ENCODE peak calls at places on chromosomes 11 and 22, in ten cellular contexts. Z is naive thymus-derived CD4-positive, alpha-beta T cell; A is sigmoid colon; L is astrocyte; X is transverse colon; M is tibial nerve; B is PC-9; N is fibroblast of lung; C is kidney; F is CD8-positive, alpha-beta memory T cell. U is an unnamed sample. For H3K36me3 and H3K4me1, the result is how much of the 10 kb centered on the place peaks cover.

GRCh38 chr11:73969991-73970800 is 12.4 kb downstream of the UCP2 start:
- DNase-seq in Z (no peak), A (no peak), L (no peak), X (no peak), M (no peak), B (no peak), N (no peak), C (peak), F (no peak), U (no peak)

GRCh38 chr11:9158898-9159391 is 67.5 kb upstream of the SCUBE2 start:
- DNase-seq in Z (no peak), A (no peak), L (peak), X (no peak), M (no peak), B (peak), N (peak), C (no peak), F (no peak), U (no peak)

GRCh38 chr11:60918941-60919275 is 5.0 kb downstream of the TMEM109 start:
- DNase-seq in Z (no peak), A (no peak), L (peak), X (no peak), M (no peak), B (peak), N (peak), C (no peak), F (no peak), U (no peak)

GRCh38 chr11:37721485-37721884 is 1123.4 kb upstream of the RAG2 start:
- DNase-seq in Z (no peak), A (no peak), L (peak), X (no peak), M (no peak), B (no peak), N (no peak), C (no peak), F (no peak), U (no peak)

GRCh38 chr22:40257979-40258378 is 80.3 kb downstream of the TNRC6B start:
- DNase-seq in Z (no peak), A (no peak), L (peak), X (no peak), M (no peak), B (peak), N (peak), C (no peak), F (no peak), U (no peak)

GRCh38 chr22:22692707-22693530 is 48.5 kb downstream of the GGTLC2 start:
- DNase-seq in Z (peak), A (peak), L (peak), X (peak), M (no peak), B (peak), N (peak), C (peak), F (peak), U (peak)

GRCh38 chr11:117921893-117922292 is 7.3 kb downstream of the TMPRSS13 start:
- DNase-seq in Z (no peak), A (peak), L (no peak), X (no peak), M (no peak), B (no peak), N (no peak), C (peak), F (no peak), U (peak)

GRCh38 chr11:35165416-35166368 is 26.7 kb downstream of the CD44 start:
- DNase-seq in Z (peak), A (no peak), L (peak), X (peak), M (peak), B (peak), N (peak), C (no peak), F (peak), U (no peak)

GRCh38 chr22:48331266-48331665 is 1496.4 kb downstream of the BRD1 start:
- DNase-seq in Z (no peak), A (no peak), L (no peak), X (no peak), M (no peak), B (no peak), N (no peak), C (peak), F (no peak), U (no peak)

GRCh38 chr22:24134090-24134846 is 47.0 kb upstream of the SUSD2 start:
- DNase-seq in Z (no peak), A (no peak), L (no peak), X (peak), M (peak), B (no peak), N (peak), C (no peak), F (peak), U (peak)

GRCh38 chr11:106304274-106304673 is 226.8 kb downstream of the AASDHPPT start:
- DNase-seq in Z (no peak), A (no peak), L (peak), X (no peak), M (no peak), B (no peak), N (peak), C (no peak), F (no peak), U (no peak)

GRCh38 chr11:126334665-126335462 is 20.6 kb upstream of the ST3GAL4 start:
- DNase-seq in Z (no peak), A (no peak), L (peak), X (no peak), M (no peak), B (peak), N (no peak), C (peak), F (no peak), U (no peak)

GRCh38 chr11:134037093-134037908 is 31.6 kb upstream of the JAM3 start:
- DNase-seq in Z (peak), A (peak), L (peak), X (peak), M (peak), B (no peak), N (peak), C (peak), F (peak), U (peak)

GRCh38 chr11:118608268-118609214 is 1.1 kb downstream of the PHLDB1 start:
- DNase-seq in Z (peak), A (peak), L (peak), X (peak), M (peak), B (no peak), N (peak), C (peak), F (peak), U (peak)

GRCh38 chr22:36022162-36022561 is 6.5 kb downstream of the RBFOX2 start:
- DNase-seq in Z (no peak), A (no peak), L (peak), X (no peak), M (no peak), B (no peak), N (peak), C (no peak), F (no peak), U (no peak)

GRCh38 chr11:60994450-60995135 is 23.1 kb downstream of the CD6 start:
- DNase-seq in Z (no peak), A (no peak), L (no peak), X (no peak), M (no peak), B (no peak), N (no peak), C (peak), F (no peak), U (no peak)

GRCh38 chr11:132037961-132038360 is 667.5 kb downstream of the NTM start:
- DNase-seq in Z (no peak), A (no peak), L (no peak), X (no peak), M (no peak), B (no peak), N (no peak), C (no peak), F (no peak), U (no peak)

GRCh38 chr11:33557201-33557600 is 143.4 kb downstream of the C11orf91 start:
- DNase-seq in Z (no peak), A (no peak), L (peak), X (no peak), M (no peak), B (peak), N (no peak), C (no peak), F (no peak), U (no peak)

GRCh38 chr11:73429121-73429740 is 53.0 kb downstream of the RELT start:
- DNase-seq in Z (no peak), A (no peak), L (peak), X (no peak), M (no peak), B (no peak), N (peak), C (no peak), F (no peak), U (no peak)

GRCh38 chr11:10044618-10045017 is 249.4 kb downstream of the SBF2 start:
- DNase-seq in Z (no peak), A (no peak), L (peak), X (no peak), M (no peak), B (no peak), N (peak), C (no peak), F (no peak), U (no peak)

GRCh38 chr11:85539740-85540139 is 87.4 kb downstream of the DLG2 start:
- DNase-seq in Z (no peak), A (no peak), L (no peak), X (no peak), M (no peak), B (no peak), N (no peak), C (no peak), F (no peak), U (no peak)

GRCh38 chr11:70524096-70524922 is 126.0 kb downstream of the CTTN start:
- DNase-seq in Z (no peak), A (no peak), L (peak), X (no peak), M (no peak), B (no peak), N (no peak), C (peak), F (no peak), U (no peak)

GRCh38 chr11:94455861-94456260 is 37.8 kb downstream of the MRE11 start:
- DNase-seq in Z (no peak), A (no peak), L (no peak), X (no peak), M (no peak), B (peak), N (no peak), C (no peak), F (no peak), U (no peak)

GRCh38 chr11:112498701-112499100 is 238.0 kb upstream of the PLET1 start:
- DNase-seq in Z (no peak), A (no peak), L (no peak), X (no peak), M (no peak), B (peak), N (no peak), C (no peak), F (no peak), U (no peak)

GRCh38 chr11:73760066-73760679 is 701 bp downstream of the RAB6A start:
- DNase-seq in Z (no peak), A (peak), L (no peak), X (peak), M (peak), B (no peak), N (peak), C (peak), F (peak), U (peak)

GRCh38 chr11:123798079-123798478 is 8.1 kb downstream of the OR6M1 start:
- DNase-seq in Z (no peak), A (no peak), L (no peak), X (no peak), M (no peak), B (no peak), N (no peak), C (no peak), F (no peak), U (no peak)

DNA sequence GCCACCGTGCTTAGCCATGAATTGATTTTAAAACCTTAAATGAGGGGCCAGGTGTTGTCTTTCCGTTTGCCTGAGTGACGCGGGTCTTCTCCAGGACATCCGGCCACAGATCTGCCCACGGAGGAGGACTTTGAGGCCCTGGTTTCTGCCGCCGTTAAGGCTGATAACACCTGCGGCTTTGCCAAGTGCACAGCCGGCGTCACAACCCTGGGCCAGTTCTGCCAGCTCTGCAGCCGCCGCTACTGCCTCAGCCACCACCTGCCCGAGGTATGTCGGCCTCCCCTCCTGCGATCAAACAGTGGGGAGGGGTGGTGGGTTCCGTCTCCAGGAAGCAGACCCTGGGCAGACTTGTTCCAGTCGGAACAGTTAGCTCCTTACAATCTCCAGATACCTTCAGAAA is 34.4 kb downstream of the IGHMBP2 start:
- DNase-seq in Z (no peak), A (no peak), L (no peak), X (no peak), M (no peak), B (no peak), N (no peak), C (peak), F (no peak), U (no peak)
- H3K36me3 ChIP-seq in Z (under half), A (half or more), L (under half), X (under half), M (under half), B (under half), N (under half), C (under half), F (under half), U (half or more)

GRCh38 chr11:14075679-14076078 is 113.2 kb downstream of the SPON1 start:
- DNase-seq in Z (no peak), A (no peak), L (no peak), X (no peak), M (no peak), B (no peak), N (no peak), C (no peak), F (no peak), U (no peak)
- H3K4me3 ChIP-seq in Z (peak), A (no peak), L (no peak), X (no peak), M (no peak), B (no peak), N (no peak), C (no peak), F (peak), U (no peak)

DNA sequence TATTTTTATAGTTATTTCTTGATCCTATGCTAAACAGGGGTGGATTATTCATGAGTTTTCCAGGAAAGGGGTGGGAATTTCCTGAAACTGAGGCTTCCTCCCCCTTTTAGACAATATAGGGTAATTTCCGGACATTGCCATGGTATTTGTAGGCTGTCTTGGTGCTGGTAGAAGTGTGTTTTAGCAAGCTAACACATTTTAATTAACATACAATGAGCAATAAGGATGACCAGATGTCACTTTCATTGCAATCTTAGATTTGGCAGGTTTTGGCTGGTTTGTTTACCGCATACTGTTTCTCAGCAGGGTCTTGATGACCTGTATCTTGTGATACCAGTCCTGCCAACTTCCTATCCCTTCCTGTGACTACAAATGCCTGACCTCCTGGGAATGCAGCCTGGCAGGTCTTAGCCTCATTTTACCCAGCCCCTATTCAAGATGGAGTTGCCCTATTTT is 992 bp upstream of the C1QTNF6 start:
- DNase-seq in Z (no peak), A (no peak), L (peak), X (no peak), M (no peak), B (peak), N (no peak), C (no peak), F (no peak), U (no peak)
- H3K4me1 ChIP-seq in Z (under half), A (under half), L (under half), X (half or more), M (under half), B (half or more), N (under half), C (under half), F (half or more), U (under half)

DNA sequence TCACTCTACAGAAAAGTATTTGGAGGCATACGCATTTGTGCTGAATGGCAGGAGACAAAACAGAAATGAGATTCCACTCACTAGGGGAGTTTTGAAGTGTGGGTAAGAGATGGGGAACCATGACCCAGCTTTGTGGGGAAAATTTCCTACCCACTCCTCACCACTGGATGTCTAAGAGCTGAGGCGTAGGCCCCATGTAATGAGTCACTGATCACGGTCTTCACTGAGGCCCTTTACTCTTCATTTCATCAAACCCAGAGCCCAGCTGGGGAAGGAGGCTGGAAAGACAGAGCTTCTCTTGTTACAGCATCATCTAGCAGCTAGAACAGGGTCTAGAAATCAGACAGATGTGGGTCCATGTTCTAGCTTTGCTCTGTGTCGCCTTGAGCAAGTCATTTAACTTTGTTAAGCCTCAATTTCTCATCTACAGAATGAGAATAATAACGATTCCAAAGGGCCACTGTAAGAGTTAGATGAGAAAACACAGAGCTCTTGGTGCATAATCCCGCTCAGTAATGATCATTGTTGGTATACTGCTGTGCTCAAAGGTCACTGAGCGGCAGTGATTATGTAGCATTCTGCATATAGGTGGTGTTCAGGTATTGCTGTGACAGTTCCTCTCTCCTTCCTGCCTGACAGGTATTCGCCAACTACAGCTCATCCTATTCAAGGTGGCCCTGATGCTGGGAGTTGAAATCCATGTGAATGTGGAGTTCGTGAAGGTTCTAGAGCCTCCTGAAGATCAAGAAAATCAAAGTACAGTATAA is 97.2 kb downstream of the MICAL2 start:
- DNase-seq in Z (peak), A (no peak), L (peak), X (peak), M (no peak), B (no peak), N (peak), C (no peak), F (no peak), U (no peak)
- H3K36me3 ChIP-seq in Z (under half), A (half or more), L (half or more), X (under half), M (under half), B (under half), N (under half), C (under half), F (under half), U (under half)

GRCh38 chr22:31105282-31105929 is 2.0 kb downstream of the SELENOM start:
- DNase-seq in Z (no peak), A (peak), L (no peak), X (no peak), M (no peak), B (peak), N (no peak), C (no peak), F (no peak), U (no peak)

GRCh38 chr22:31106001-31106571 is 1.3 kb downstream of the SELENOM start:
- DNase-seq in Z (no peak), A (peak), L (no peak), X (no peak), M (no peak), B (peak), N (no peak), C (no peak), F (no peak), U (no peak)

GRCh38 chr22:31104869-31105268 is 2.5 kb downstream of the SELENOM start:
- DNase-seq in Z (no peak), A (peak), L (no peak), X (no peak), M (no peak), B (peak), N (no peak), C (no peak), F (peak), U (no peak)

GRCh38 chr22:31107206-31108118 is at the start of gene SELENOM:
- DNase-seq in Z (peak), A (peak), L (peak), X (peak), M (peak), B (peak), N (peak), C (peak), F (peak), U (peak)

GRCh38 chr22:31106651-31107205 is 640 bp downstream of the SELENOM start:
- DNase-seq in Z (no peak), A (peak), L (no peak), X (no peak), M (peak), B (peak), N (peak), C (no peak), F (no peak), U (no peak)
- H3K4me3 ChIP-seq in Z (peak), A (peak), L (peak), X (peak), M (peak), B (peak), N (peak), C (peak), F (peak), U (peak)

GRCh38 chr22:38707346-38707745 is 1.6 kb downstream of the GTPBP1 start:
- DNase-seq in Z (no peak), A (no peak), L (peak), X (no peak), M (no peak), B (peak), N (peak), C (no peak), F (no peak), U (no peak)

GRCh38 chr22:38705235-38706100 is at the start of gene GTPBP1:
- DNase-seq in Z (peak), A (peak), L (peak), X (peak), M (peak), B (peak), N (peak), C (peak), F (peak), U (peak)

GRCh38 chr22:38706885-38707180 is 1.1 kb downstream of the GTPBP1 start:
- DNase-seq in Z (no peak), A (no peak), L (no peak), X (no peak), M (no peak), B (no peak), N (no peak), C (no peak), F (no peak), U (no peak)

GRCh38 chr22:38704568-38705234 is 1.0 kb upstream of the GTPBP1 start:
- DNase-seq in Z (no peak), A (no peak), L (no peak), X (no peak), M (no peak), B (no peak), N (no peak), C (no peak), F (no peak), U (no peak)

DNA sequence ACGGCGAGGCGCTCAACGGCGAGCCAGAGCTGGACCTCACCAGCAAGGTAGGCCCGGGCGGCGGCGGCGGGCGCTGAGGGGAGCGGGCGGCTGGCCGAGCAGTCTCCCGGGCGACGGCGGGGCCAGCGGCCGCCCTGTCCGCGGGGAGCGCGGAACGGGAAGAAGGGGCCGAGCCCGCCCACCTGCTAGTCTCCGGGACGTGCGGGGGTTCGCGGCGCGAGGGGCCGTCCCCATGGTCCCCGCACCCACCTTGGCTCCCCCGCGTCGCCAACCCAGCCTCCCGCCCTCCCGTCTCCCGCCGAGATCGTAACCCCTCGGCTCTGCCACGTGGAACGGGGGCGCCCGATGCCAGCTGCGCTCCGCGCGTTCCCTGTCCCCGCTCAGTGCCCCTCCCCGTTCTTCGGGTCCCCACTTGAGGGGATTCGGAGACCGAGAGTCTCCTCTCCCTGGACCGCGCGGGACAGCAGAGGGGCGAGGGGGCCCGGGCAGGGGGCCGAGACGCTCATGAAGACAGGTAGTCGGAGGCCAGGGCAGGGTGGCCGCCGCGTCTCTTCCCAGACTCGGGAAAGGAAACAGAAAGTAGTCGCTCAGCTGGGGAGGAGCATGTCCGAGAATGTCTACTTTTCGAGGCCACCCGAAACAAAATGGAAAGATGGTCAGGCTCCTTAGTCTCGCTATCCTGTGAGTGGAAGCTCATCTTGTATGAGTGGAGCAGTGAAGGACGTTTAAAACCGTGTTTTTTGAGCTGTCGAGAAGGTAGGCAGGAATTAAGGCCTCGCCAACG is 549 bp downstream of the GTPBP1 start:
- DNase-seq in Z (peak), A (peak), L (no peak), X (peak), M (peak), B (no peak), N (peak), C (peak), F (peak), U (peak)
- H3K4me1 ChIP-seq in Z (under half), A (under half), L (under half), X (under half), M (under half), B (half or more), N (under half), C (under half), F (under half), U (under half)

U was measured in left lung.